ENCODE peak calls at places on chromosomes 1 and 21, in nine cellular contexts. G is body of pancreas, P is IMR-90, Z is testis, T is Peyer's patch, K is breast epithelium, Y is uterus, X is tibial nerve, J is heart left ventricle. L is an unnamed sample.

GRCh38 chr1:9397984-9398526 is 105.4 kb downstream of the SPSB1 start:
- DNase-seq in G (no peak), P (peak), Z (no peak), T (no peak), K (no peak), Y (peak), X (no peak), J (no peak), L (no peak)

GRCh38 chr1:21175670-21176581 is 771 bp downstream of the EIF4G3 start:
- DNase-seq in G (peak), P (no peak), Z (peak), T (peak), K (no peak), Y (peak), X (no peak), J (peak), L (peak)

GRCh38 chr1:1841575-1841991 is 49.3 kb downstream of the GNB1 start:
- DNase-seq in G (no peak), P (no peak), Z (no peak), T (no peak), K (no peak), Y (no peak), X (no peak), J (no peak), L (no peak)

GRCh38 chr1:209838537-209838936 is 10.8 kb downstream of the UTP25 start:
- DNase-seq in G (no peak), P (no peak), Z (no peak), T (no peak), K (no peak), Y (no peak), X (no peak), J (no peak), L (peak)

GRCh38 chr1:43274125-43274803 is 4.5 kb downstream of the TMEM125 start:
- DNase-seq in G (no peak), P (peak), Z (no peak), T (peak), K (no peak), Y (no peak), X (no peak), J (no peak), L (peak)

GRCh38 chr1:42176902-42177519 is 12.5 kb upstream of the GUCA2A start:
- DNase-seq in G (no peak), P (peak), Z (peak), T (no peak), K (no peak), Y (no peak), X (no peak), J (no peak), L (no peak)

GRCh38 chr1:199291022-199291740 is 652.3 kb downstream of the PTPRC start:
- DNase-seq in G (no peak), P (no peak), Z (no peak), T (no peak), K (no peak), Y (no peak), X (no peak), J (no peak), L (no peak)

GRCh38 chr1:63663301-63663700 is 70.1 kb downstream of the PGM1 start:
- DNase-seq in G (no peak), P (peak), Z (no peak), T (no peak), K (no peak), Y (no peak), X (no peak), J (no peak), L (no peak)

GRCh38 chr1:221670081-221670480 is 71.8 kb downstream of the DUSP10 start:
- DNase-seq in G (no peak), P (no peak), Z (no peak), T (no peak), K (no peak), Y (no peak), X (no peak), J (no peak), L (no peak)

GRCh38 chr1:63807063-63807462 is 33.2 kb downstream of the ROR1 start:
- DNase-seq in G (no peak), P (no peak), Z (no peak), T (no peak), K (no peak), Y (no peak), X (no peak), J (no peak), L (no peak)

GRCh38 chr1:26408604-26409003 is 2.0 kb upstream of the LIN28A start:
- DNase-seq in G (peak), P (peak), Z (peak), T (peak), K (peak), Y (peak), X (peak), J (peak), L (peak)

DNA sequence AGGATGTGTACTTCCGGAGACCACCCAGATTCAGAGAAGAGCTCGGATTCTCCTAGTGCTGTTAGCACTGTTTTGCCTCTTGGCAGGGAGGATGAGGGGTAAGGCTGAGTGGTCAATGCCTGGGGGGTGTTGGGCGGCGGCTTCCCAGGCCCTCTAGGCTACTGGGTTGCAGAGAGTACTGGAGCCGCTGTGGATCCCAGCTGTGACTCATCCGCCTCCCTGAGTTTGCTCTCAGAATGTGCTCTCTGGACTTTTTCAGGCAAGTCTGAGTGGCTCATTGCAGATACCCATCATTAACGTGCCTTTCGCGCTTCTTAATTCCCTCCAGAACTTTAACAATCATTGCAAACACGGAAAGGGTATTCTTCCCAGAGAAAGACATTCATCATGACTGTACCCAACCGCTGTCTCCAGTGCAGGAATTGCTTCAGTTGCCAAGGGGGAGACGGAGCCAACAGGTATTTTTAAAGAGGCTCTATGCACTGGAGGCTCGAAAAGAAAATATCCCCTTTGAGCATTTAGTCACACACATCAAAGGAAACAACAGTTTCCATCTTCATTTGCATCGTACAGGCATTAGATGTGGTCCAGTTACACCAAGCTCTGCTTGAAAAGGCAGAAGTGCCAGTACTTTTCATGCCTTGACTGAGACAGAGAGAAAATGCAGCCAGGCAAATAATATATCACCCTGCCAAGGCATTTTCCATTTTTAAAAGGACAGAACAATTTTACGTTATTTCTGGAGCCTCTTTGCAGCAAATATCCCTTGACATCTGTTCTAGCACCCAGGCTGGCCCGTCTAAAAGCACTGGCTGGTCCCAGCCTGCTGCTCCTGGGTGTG is 14.3 kb upstream of the CAMTA1 start:
- DNase-seq in G (no peak), P (peak), Z (no peak), T (no peak), K (no peak), Y (peak), X (no peak), J (no peak), L (no peak)
- TF ChIP-seq CTCF in G (no peak), P (no peak), Z (no peak), T (no peak), K (no peak), Y (no peak), X (no peak), J (no peak), L (no peak)

GRCh38 chr21:41366522-41367151 is 4.8 kb downstream of the MX2 start:
- DNase-seq in G (peak), P (peak), Z (no peak), T (peak), K (no peak), Y (no peak), X (no peak), J (no peak), L (peak)
- TF ChIP-seq POLR2A in G (no peak), P (no peak), Z (no peak), T (no peak), K (no peak), Y (no peak), X (no peak), J (no peak), L (no peak)

DNA sequence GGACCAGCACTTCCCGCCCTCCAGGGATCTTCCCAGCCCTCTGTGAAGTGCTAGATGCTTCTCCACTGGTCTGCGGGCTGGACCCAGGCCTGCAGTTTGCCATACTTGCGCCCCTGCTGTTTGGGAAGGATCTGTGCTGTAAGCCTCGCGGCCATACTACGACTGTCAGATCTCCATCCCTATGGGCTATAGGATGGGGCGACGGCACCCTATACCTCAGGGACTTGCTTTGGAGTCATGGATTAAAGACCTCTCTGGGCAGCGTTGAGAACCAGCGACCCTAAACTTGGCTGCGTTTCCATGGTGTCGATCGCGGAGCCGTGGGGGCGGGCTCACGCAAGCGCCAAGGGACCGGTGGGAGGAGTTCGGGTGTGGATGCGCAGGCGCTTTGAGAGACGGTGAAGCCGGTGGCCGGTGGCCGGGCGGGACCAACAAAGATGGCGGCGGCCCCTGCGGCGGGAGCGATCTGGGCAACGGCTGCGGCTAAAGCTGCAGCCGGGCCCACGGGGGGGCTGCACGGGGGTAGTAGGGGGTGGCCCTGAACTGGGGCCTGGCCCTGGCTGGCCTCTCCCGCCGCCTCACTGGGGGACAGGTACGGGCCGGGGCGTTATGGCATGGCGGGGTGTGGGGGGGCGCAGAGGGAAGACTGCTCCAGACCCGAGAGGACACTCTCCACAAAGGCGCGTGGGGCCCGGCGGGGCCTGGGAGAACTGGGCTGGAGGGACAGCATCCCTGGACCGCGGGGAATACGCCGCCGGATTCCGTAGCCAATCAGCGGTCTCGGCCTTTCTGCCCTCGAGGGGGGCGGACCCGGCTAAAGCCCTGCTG is at the start of gene USP21:
- DNase-seq in G (peak), P (peak), Z (peak), T (peak), K (peak), Y (peak), X (peak), J (peak), L (peak)
- TF ChIP-seq CTCF in G (peak), P (peak), Z (no peak), T (peak), K (peak), Y (no peak), X (no peak), J (peak), L (no peak)

GRCh38 chr1:207825719-207826556 is 74.1 kb downstream of the CD46 start:
- DNase-seq in G (no peak), P (peak), Z (peak), T (peak), K (peak), Y (peak), X (peak), J (peak), L (peak)
- TF ChIP-seq POLR2A in G (no peak), P (no peak), Z (no peak), T (no peak), K (no peak), Y (no peak), X (peak), J (peak), L (peak)

GRCh38 chr1:176879784-176880620 is 284.5 kb downstream of the ASTN1 start:
- DNase-seq in G (no peak), P (no peak), Z (no peak), T (no peak), K (no peak), Y (no peak), X (no peak), J (no peak), L (no peak)

GRCh38 chr1:176880954-176881595 is 283.4 kb downstream of the ASTN1 start:
- DNase-seq in G (peak), P (peak), Z (peak), T (peak), K (peak), Y (peak), X (peak), J (peak), L (peak)

GRCh38 chr1:176876966-176877515 is 287.5 kb downstream of the ASTN1 start:
- DNase-seq in G (no peak), P (no peak), Z (no peak), T (no peak), K (no peak), Y (no peak), X (no peak), J (no peak), L (no peak)

GRCh38 chr1:176877557-176877956 is 287.0 kb downstream of the ASTN1 start:
- DNase-seq in G (no peak), P (no peak), Z (no peak), T (no peak), K (no peak), Y (no peak), X (no peak), J (no peak), L (no peak)

DNA sequence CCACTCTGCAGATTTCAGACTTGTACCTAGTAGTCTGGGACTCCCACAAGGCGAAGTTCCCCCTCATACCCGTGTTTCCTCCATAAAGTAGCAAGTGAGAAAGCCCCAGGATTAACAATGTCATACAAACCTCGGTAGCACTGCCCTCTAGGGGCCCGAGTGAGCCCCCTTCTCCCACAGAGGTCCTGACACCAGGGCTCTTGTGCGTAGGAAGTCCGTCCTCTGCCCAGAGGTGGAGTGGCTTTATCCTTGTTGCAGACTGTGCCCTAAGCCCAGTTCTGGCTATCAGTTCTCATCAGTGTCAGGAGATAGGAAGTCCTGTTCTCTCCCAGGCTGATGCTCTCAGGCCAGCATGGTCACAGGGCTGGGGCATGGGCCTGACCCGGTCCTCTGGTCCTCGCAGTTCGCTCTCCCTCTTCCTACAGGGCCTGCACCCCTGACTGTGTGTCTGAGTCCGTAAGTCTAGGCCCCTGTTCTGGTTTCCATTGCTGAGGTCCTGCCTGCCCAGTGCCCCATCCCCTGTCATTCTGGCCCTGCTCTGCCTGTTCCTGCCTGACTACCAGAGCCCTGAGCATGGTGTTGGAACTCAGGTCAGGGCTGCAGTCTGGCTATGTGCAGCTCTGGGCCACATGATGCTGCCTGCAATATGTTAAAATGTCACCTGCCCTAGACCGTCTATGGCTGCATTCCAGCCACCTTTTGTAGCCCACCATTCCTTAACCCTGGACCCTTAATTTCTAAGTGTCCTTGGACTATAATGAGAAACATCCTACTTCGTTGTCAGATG is 285.6 kb downstream of the ASTN1 start:
- DNase-seq in G (no peak), P (no peak), Z (no peak), T (no peak), K (no peak), Y (no peak), X (no peak), J (no peak), L (no peak)
- TF ChIP-seq CTCF in G (no peak), P (no peak), Z (no peak), T (no peak), K (no peak), Y (no peak), X (no peak), J (no peak), L (no peak)

DNA sequence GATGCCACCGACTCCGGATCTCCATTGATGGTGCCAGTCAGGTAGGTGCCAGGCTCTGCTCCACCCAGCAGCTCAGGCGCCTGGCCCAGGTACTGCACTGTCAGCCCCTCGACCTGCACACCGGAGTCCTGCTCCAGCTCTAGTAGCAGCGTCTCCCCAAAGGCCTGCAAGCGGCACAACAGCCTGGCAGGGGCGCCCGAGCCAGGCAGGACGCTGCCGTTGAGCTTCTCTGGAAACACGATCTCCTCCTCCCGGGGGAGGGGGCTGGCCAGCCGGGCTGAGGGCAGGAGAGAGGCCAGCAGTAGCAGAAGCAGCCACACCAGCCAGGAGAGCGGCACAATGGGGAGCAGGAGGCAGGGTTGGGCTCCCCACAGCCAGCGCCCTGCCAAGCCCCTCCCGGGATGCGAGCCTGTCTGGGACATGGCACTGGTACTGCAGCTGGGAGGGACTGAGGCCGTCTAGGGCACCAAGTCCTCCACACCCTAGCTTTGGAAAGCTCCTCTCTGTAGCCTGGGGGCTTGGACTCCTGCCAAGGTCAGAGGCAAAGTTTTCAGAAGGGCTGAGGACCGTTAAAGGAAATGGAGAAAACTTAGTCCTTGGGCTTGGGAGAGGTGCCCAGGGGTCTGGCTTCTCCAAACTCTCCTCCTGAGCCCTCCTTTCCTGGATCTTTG is 513 bp downstream of the ADAMTS4 start:
- DNase-seq in G (no peak), P (no peak), Z (no peak), T (no peak), K (peak), Y (peak), X (no peak), J (no peak), L (peak)
- TF ChIP-seq POLR2A in G (no peak), P (no peak), Z (no peak), T (no peak), K (no peak), Y (no peak), X (no peak), J (no peak), L (no peak)

GRCh38 chr1:15876357-15876756 is 28.9 kb downstream of the SPEN start:
- DNase-seq in G (no peak), P (no peak), Z (no peak), T (no peak), K (no peak), Y (no peak), X (no peak), J (no peak), L (no peak)
- TF ChIP-seq CTCF in G (no peak), P (no peak), Z (no peak), T (peak), K (no peak), Y (no peak), X (no peak), J (no peak), L (no peak)

L was measured in right lobe of liver.